ENCODE peak calls at places on chromosomes 7 and 10, in five cellular contexts. X is stimulated activated CD4-positive, alpha-beta T cell treated with anti-CD3 and anti-CD28 coated beads, Interleukin-12 subunit alpha, Interleukin-12 subunit beta, amount 100 ng/mL, for 4 hours; P is NCI-H1417; I is putamen; K is activated CD8-positive, alpha-beta T cell treated with anti-CD3 and anti-CD28 coated beads, Interleukin-2, amount 10 ng/mL, durations not matched to agents 7 days and 5 days. R is an unnamed sample.

GRCh38 chr7:49852619-49853462 is 79.4 kb downstream of the VWC2 start:
- DNase-seq in P (peak), X (no peak), I (peak), K (peak), R (no peak)

GRCh38 chr7:94512735-94513564 is 3.3 kb downstream of the CASD1 start:
- DNase-seq in K (no peak), I (no peak), P (no peak), X (no peak), R (no peak)

GRCh38 chr7:155230169-155230593 is 67.5 kb upstream of the INSIG1 start:
- DNase-seq in P (no peak), I (peak), K (no peak), X (no peak), R (peak)

GRCh38 chr7:15498465-15498864 is 63.4 kb downstream of the AGMO start:
- DNase-seq in K (no peak), X (no peak), P (no peak), I (no peak), R (no peak)

GRCh38 chr10:84798333-84798732 is 469.9 kb downstream of the CCSER2 start:
- DNase-seq in I (peak), P (peak), K (no peak), X (no peak), R (no peak)

GRCh38 chr10:62323751-62324150 is 50.4 kb upstream of the ZNF365 start:
- DNase-seq in K (no peak), I (no peak), X (no peak), P (no peak), R (no peak)

GRCh38 chr7:53628775-53629174 is 593.3 kb downstream of the POM121L12 start:
- DNase-seq in P (no peak), K (no peak), X (no peak), I (no peak), R (no peak)

GRCh38 chr10:102408081-102408727 is 10.4 kb downstream of the PSD start:
- DNase-seq in K (no peak), I (no peak), X (no peak), P (no peak), R (no peak)

GRCh38 chr7:39609462-39610149 is 13.8 kb upstream of the RALA start:
- DNase-seq in I (no peak), P (no peak), K (no peak), X (no peak), R (no peak)

GRCh38 chr10:119375574-119376265 is 166.8 kb downstream of the RGS10 start:
- DNase-seq in I (no peak), P (no peak), X (no peak), K (no peak), R (no peak)

GRCh38 chr7:3399858-3400257 is 98.8 kb downstream of the SDK1 start:
- DNase-seq in K (no peak), P (no peak), X (no peak), I (no peak), R (no peak)

GRCh38 chr10:26440091-26440445 is 1.9 kb downstream of the APBB1IP start:
- DNase-seq in I (no peak), P (no peak), K (no peak), X (no peak), R (no peak)

GRCh38 chr10:132138596-132138995 is 48.2 kb upstream of the DPYSL4 start:
- DNase-seq in X (no peak), K (no peak), P (no peak), I (no peak), R (no peak)

GRCh38 chr7:48094861-48095293 is 5.8 kb downstream of the UPP1 start:
- DNase-seq in X (no peak), K (no peak), P (no peak), I (no peak), R (no peak)

GRCh38 chr7:24778543-24779282 is 21.4 kb upstream of the GSDME start:
- DNase-seq in P (no peak), I (peak), K (no peak), X (no peak), R (no peak)

GRCh38 chr10:87659571-87660483 is at the start of gene PAPSS2:
- DNase-seq in P (peak), I (no peak), K (no peak), X (peak), R (no peak)

GRCh38 chr7:157059534-157059933 is 49.1 kb upstream of the MNX1 start:
- DNase-seq in K (no peak), I (no peak), P (no peak), X (no peak), R (no peak)

GRCh38 chr7:1670894-1671875 is 1.1 kb downstream of the ELFN1 start:
- DNase-seq in K (no peak), I (no peak), P (no peak), X (no peak), R (no peak)

GRCh38 chr10:551489-552252 is 137.8 kb downstream of the DIP2C start:
- DNase-seq in I (no peak), P (no peak), X (no peak), K (no peak), R (no peak)

GRCh38 chr10:104333037-104333727 is 5.1 kb downstream of the ITPRIP start:
- DNase-seq in X (peak), I (no peak), K (peak), P (peak), R (no peak)

GRCh38 chr7:41879424-41879823 is 176.5 kb upstream of the INHBA start:
- DNase-seq in K (no peak), I (no peak), P (no peak), X (no peak), R (no peak)

GRCh38 chr7:36228039-36228438 is 75.0 kb downstream of the EEPD1 start:
- DNase-seq in K (no peak), I (no peak), P (no peak), X (no peak), R (no peak)

GRCh38 chr10:3761916-3762708 is 22.9 kb downstream of the KLF6 start:
- DNase-seq in P (no peak), K (no peak), I (no peak), X (no peak), R (no peak)

GRCh38 chr10:126684171-126684745 is 13.8 kb upstream of the C10orf90 start:
- DNase-seq in K (no peak), I (no peak), P (no peak), X (no peak), R (no peak)

GRCh38 chr10:122864901-122865300 is 14.5 kb downstream of the FAM24B start:
- DNase-seq in K (no peak), X (no peak), P (no peak), I (no peak), R (no peak)